ENCODE peak calls at places on chromosomes 4 and X, in seven cellular contexts. One of them, this sample, is unnamed.

GRCh38 chr4:175542787-175543186 is 269.3 kb downstream of the GPM6A start:
- DNase-seq in LoVo: no peak
- DNase-seq in amygdala: no peak
- DNase-seq in IMR-90: no peak
- DNase-seq in heart left ventricle: no peak
- DNase-seq in stimulated activated CD8-positive, alpha-beta memory T cell treated with anti-CD3 and anti-CD28 coated beads, Interleukin-7, amount 100 ng/mL, for 4 hours: no peak
- DNase-seq in GDM1: no peak
- DNase-seq in this sample: no peak

GRCh38 chr4:168766537-168767316 is 243.3 kb downstream of the CBR4 start:
- DNase-seq in LoVo: peak
- DNase-seq in amygdala: no peak
- DNase-seq in IMR-90: peak
- DNase-seq in heart left ventricle: no peak
- DNase-seq in stimulated activated CD8-positive, alpha-beta memory T cell treated with anti-CD3 and anti-CD28 coated beads, Interleukin-7, amount 100 ng/mL, for 4 hours: no peak
- DNase-seq in GDM1: no peak
- DNase-seq in this sample: peak

GRCh38 chr4:129583868-129584267 is 487.9 kb downstream of the C4orf33 start:
- DNase-seq in LoVo: no peak
- DNase-seq in amygdala: no peak
- DNase-seq in IMR-90: no peak
- DNase-seq in heart left ventricle: no peak
- DNase-seq in stimulated activated CD8-positive, alpha-beta memory T cell treated with anti-CD3 and anti-CD28 coated beads, Interleukin-7, amount 100 ng/mL, for 4 hours: no peak
- DNase-seq in GDM1: no peak
- DNase-seq in this sample: no peak

GRCh38 chr4:22170353-22170752 is 221.8 kb upstream of the KCNIP4 start:
- DNase-seq in LoVo: no peak
- DNase-seq in amygdala: no peak
- DNase-seq in IMR-90: peak
- DNase-seq in heart left ventricle: no peak
- DNase-seq in stimulated activated CD8-positive, alpha-beta memory T cell treated with anti-CD3 and anti-CD28 coated beads, Interleukin-7, amount 100 ng/mL, for 4 hours: no peak
- DNase-seq in GDM1: no peak
- DNase-seq in this sample: no peak

GRCh38 chrX:46554942-46555341 is 9.7 kb upstream of the ZNF674 start:
- DNase-seq in LoVo: no peak
- DNase-seq in amygdala: no peak
- DNase-seq in IMR-90: peak
- DNase-seq in heart left ventricle: no peak
- DNase-seq in stimulated activated CD8-positive, alpha-beta memory T cell treated with anti-CD3 and anti-CD28 coated beads, Interleukin-7, amount 100 ng/mL, for 4 hours: no peak
- DNase-seq in GDM1: no peak
- DNase-seq in this sample: no peak

GRCh38 chr4:119209586-119209985 is 2.9 kb upstream of the USP53 start:
- DNase-seq in LoVo: no peak
- DNase-seq in amygdala: no peak
- DNase-seq in IMR-90: no peak
- DNase-seq in heart left ventricle: no peak
- DNase-seq in stimulated activated CD8-positive, alpha-beta memory T cell treated with anti-CD3 and anti-CD28 coated beads, Interleukin-7, amount 100 ng/mL, for 4 hours: no peak
- DNase-seq in GDM1: no peak
- DNase-seq in this sample: no peak

GRCh38 chr4:156303708-156304107 is 350.0 kb upstream of the CTSO start:
- DNase-seq in LoVo: no peak
- DNase-seq in amygdala: no peak
- DNase-seq in IMR-90: no peak
- DNase-seq in heart left ventricle: no peak
- DNase-seq in stimulated activated CD8-positive, alpha-beta memory T cell treated with anti-CD3 and anti-CD28 coated beads, Interleukin-7, amount 100 ng/mL, for 4 hours: no peak
- DNase-seq in GDM1: no peak
- DNase-seq in this sample: no peak

GRCh38 chr4:6752486-6752829 is 30.1 kb upstream of the KIAA0232 start:
- DNase-seq in LoVo: no peak
- DNase-seq in amygdala: no peak
- DNase-seq in IMR-90: no peak
- DNase-seq in heart left ventricle: no peak
- DNase-seq in stimulated activated CD8-positive, alpha-beta memory T cell treated with anti-CD3 and anti-CD28 coated beads, Interleukin-7, amount 100 ng/mL, for 4 hours: no peak
- DNase-seq in GDM1: peak
- DNase-seq in this sample: no peak

GRCh38 chrX:150983526-150984163 is 510 bp downstream of the HMGB3 start:
- DNase-seq in LoVo: no peak
- DNase-seq in amygdala: no peak
- DNase-seq in IMR-90: no peak
- DNase-seq in heart left ventricle: no peak
- DNase-seq in stimulated activated CD8-positive, alpha-beta memory T cell treated with anti-CD3 and anti-CD28 coated beads, Interleukin-7, amount 100 ng/mL, for 4 hours: no peak
- DNase-seq in GDM1: no peak
- DNase-seq in this sample: no peak

GRCh38 chr4:8227771-8228318 is 28.8 kb downstream of the SH3TC1 start:
- DNase-seq in LoVo: no peak
- DNase-seq in amygdala: no peak
- DNase-seq in IMR-90: no peak
- DNase-seq in heart left ventricle: peak
- DNase-seq in stimulated activated CD8-positive, alpha-beta memory T cell treated with anti-CD3 and anti-CD28 coated beads, Interleukin-7, amount 100 ng/mL, for 4 hours: no peak
- DNase-seq in GDM1: no peak
- DNase-seq in this sample: no peak

GRCh38 chr4:156949373-156949814 is 22.2 kb downstream of the PDGFC start:
- DNase-seq in LoVo: peak
- DNase-seq in amygdala: no peak
- DNase-seq in IMR-90: peak
- DNase-seq in heart left ventricle: no peak
- DNase-seq in stimulated activated CD8-positive, alpha-beta memory T cell treated with anti-CD3 and anti-CD28 coated beads, Interleukin-7, amount 100 ng/mL, for 4 hours: no peak
- DNase-seq in GDM1: no peak
- DNase-seq in this sample: peak

GRCh38 chrX:135516376-135516775 is 4.1 kb upstream of the INTS6L start:
- DNase-seq in LoVo: no peak
- DNase-seq in amygdala: no peak
- DNase-seq in IMR-90: no peak
- DNase-seq in heart left ventricle: no peak
- DNase-seq in stimulated activated CD8-positive, alpha-beta memory T cell treated with anti-CD3 and anti-CD28 coated beads, Interleukin-7, amount 100 ng/mL, for 4 hours: no peak
- DNase-seq in GDM1: no peak
- DNase-seq in this sample: no peak

GRCh38 chr4:24519649-24520048 is 64.7 kb downstream of the DHX15 start:
- DNase-seq in LoVo: no peak
- DNase-seq in amygdala: no peak
- DNase-seq in IMR-90: peak
- DNase-seq in heart left ventricle: no peak
- DNase-seq in stimulated activated CD8-positive, alpha-beta memory T cell treated with anti-CD3 and anti-CD28 coated beads, Interleukin-7, amount 100 ng/mL, for 4 hours: no peak
- DNase-seq in GDM1: no peak
- DNase-seq in this sample: no peak

GRCh38 chr4:54958236-54958635 is 167.2 kb downstream of the KDR start:
- DNase-seq in LoVo: no peak
- DNase-seq in amygdala: no peak
- DNase-seq in IMR-90: peak
- DNase-seq in heart left ventricle: no peak
- DNase-seq in stimulated activated CD8-positive, alpha-beta memory T cell treated with anti-CD3 and anti-CD28 coated beads, Interleukin-7, amount 100 ng/mL, for 4 hours: no peak
- DNase-seq in GDM1: no peak
- DNase-seq in this sample: no peak

GRCh38 chr4:127229866-127230608 is 402.7 kb upstream of the INTU start:
- DNase-seq in LoVo: no peak
- DNase-seq in amygdala: no peak
- DNase-seq in IMR-90: no peak
- DNase-seq in heart left ventricle: no peak
- DNase-seq in stimulated activated CD8-positive, alpha-beta memory T cell treated with anti-CD3 and anti-CD28 coated beads, Interleukin-7, amount 100 ng/mL, for 4 hours: no peak
- DNase-seq in GDM1: no peak
- DNase-seq in this sample: no peak

GRCh38 chrX:56783450-56783831 is 54.4 kb downstream of the NBDY start:
- DNase-seq in LoVo: no peak
- DNase-seq in amygdala: peak
- DNase-seq in IMR-90: peak
- DNase-seq in heart left ventricle: no peak
- DNase-seq in stimulated activated CD8-positive, alpha-beta memory T cell treated with anti-CD3 and anti-CD28 coated beads, Interleukin-7, amount 100 ng/mL, for 4 hours: no peak
- DNase-seq in GDM1: peak
- DNase-seq in this sample: no peak

GRCh38 chrX:136130931-136131843 is 16.1 kb upstream of the FHL1 start:
- DNase-seq in LoVo: peak
- DNase-seq in amygdala: no peak
- DNase-seq in IMR-90: peak
- DNase-seq in heart left ventricle: no peak
- DNase-seq in stimulated activated CD8-positive, alpha-beta memory T cell treated with anti-CD3 and anti-CD28 coated beads, Interleukin-7, amount 100 ng/mL, for 4 hours: no peak
- DNase-seq in GDM1: no peak
- DNase-seq in this sample: peak

GRCh38 chr4:8159522-8160232 is 1.1 kb upstream of the ABLIM2 start:
- DNase-seq in LoVo: no peak
- DNase-seq in amygdala: no peak
- DNase-seq in IMR-90: no peak
- DNase-seq in heart left ventricle: peak
- DNase-seq in stimulated activated CD8-positive, alpha-beta memory T cell treated with anti-CD3 and anti-CD28 coated beads, Interleukin-7, amount 100 ng/mL, for 4 hours: no peak
- DNase-seq in GDM1: no peak
- DNase-seq in this sample: no peak

GRCh38 chr4:109207060-109207459 is 95.4 kb downstream of the COL25A1 start:
- DNase-seq in LoVo: no peak
- DNase-seq in amygdala: no peak
- DNase-seq in IMR-90: peak
- DNase-seq in heart left ventricle: no peak
- DNase-seq in stimulated activated CD8-positive, alpha-beta memory T cell treated with anti-CD3 and anti-CD28 coated beads, Interleukin-7, amount 100 ng/mL, for 4 hours: no peak
- DNase-seq in GDM1: no peak
- DNase-seq in this sample: no peak

This sample was measured in PC-9.